ENCODE peak calls at places on chromosomes 6 and 20, in four cellular contexts. I, C, J and E are unnamed samples. For H3K9me3, the result is how much of the 10 kb centered on the place peaks cover.

GRCh38 chr20:45704969-45705637 is at the start of gene WFDC10B:
- DNase-seq in I (peak), C (no peak), J (no peak), E (no peak)

GRCh38 chr6:127907960-127908640 is 7.2 kb upstream of the THEMIS start:
- DNase-seq in I (no peak), C (no peak), J (no peak), E (no peak)

GRCh38 chr20:17895641-17896246 is 72.8 kb downstream of the SNX5 start:
- DNase-seq in I (peak), C (peak), J (peak), E (no peak)

GRCh38 chr20:32562495-32562911 is 22.6 kb downstream of the NOL4L start:
- DNase-seq in I (no peak), C (no peak), J (no peak), E (no peak)

GRCh38 chr6:152836523-152836922 is 85.9 kb downstream of the VIP start:
- DNase-seq in I (no peak), C (no peak), J (no peak), E (no peak)

GRCh38 chr6:169932491-169932890 is 181.1 kb downstream of the ERMARD start:
- DNase-seq in I (no peak), C (no peak), J (no peak), E (no peak)

GRCh38 chr20:60206259-60206658 is 248.0 kb downstream of the CDH26 start:
- DNase-seq in I (no peak), C (peak), J (peak), E (peak)

GRCh38 chr6:49497308-49497707 is 2.4 kb upstream of the GLYATL3 start:
- DNase-seq in I (no peak), C (no peak), J (no peak), E (no peak)

GRCh38 chr6:68711386-68712000 is 76.4 kb downstream of the ADGRB3 start:
- DNase-seq in I (no peak), C (no peak), J (no peak), E (no peak)

GRCh38 chr20:19661717-19662637 is 96.1 kb upstream of the RIN2 start:
- DNase-seq in I (peak), C (peak), J (peak), E (peak)

GRCh38 chr6:15435468-15435867 is 189.6 kb downstream of the JARID2 start:
- DNase-seq in I (no peak), C (no peak), J (no peak), E (no peak)

GRCh38 chr6:91166271-91166670 is 579.4 kb upstream of the MAP3K7 start:
- DNase-seq in I (no peak), C (peak), J (no peak), E (no peak)
- H3K9me3 ChIP-seq in I (under half), C (under half), J (under half), E (under half)

GRCh38 chr6:43077981-43078411 is 1.9 kb downstream of the PTK7 start:
- DNase-seq in I (no peak), C (peak), J (peak), E (no peak)

GRCh38 chr6:43076928-43077809 is 1.1 kb downstream of the PTK7 start:
- DNase-seq in I (no peak), C (peak), J (peak), E (no peak)

GRCh38 chr6:43081043-43081442 is 4.9 kb downstream of the PTK7 start:
- DNase-seq in I (no peak), C (no peak), J (no peak), E (no peak)

GRCh38 chr6:43076093-43076927 is at the start of gene PTK7:
- DNase-seq in I (no peak), C (peak), J (peak), E (no peak)

GRCh38 chr6:43078651-43079050 is 2.5 kb downstream of the PTK7 start:
- DNase-seq in I (no peak), C (peak), J (peak), E (no peak)
- H3K9me3 ChIP-seq in I (under half), C (under half), J (under half), E (under half)

GRCh38 chr6:83757021-83757420 is 48.1 kb upstream of the SNAP91 start:
- DNase-seq in I (no peak), C (no peak), J (no peak), E (no peak)
- H3K9me3 ChIP-seq in I (under half), C (under half), J (under half), E (under half)

DNA sequence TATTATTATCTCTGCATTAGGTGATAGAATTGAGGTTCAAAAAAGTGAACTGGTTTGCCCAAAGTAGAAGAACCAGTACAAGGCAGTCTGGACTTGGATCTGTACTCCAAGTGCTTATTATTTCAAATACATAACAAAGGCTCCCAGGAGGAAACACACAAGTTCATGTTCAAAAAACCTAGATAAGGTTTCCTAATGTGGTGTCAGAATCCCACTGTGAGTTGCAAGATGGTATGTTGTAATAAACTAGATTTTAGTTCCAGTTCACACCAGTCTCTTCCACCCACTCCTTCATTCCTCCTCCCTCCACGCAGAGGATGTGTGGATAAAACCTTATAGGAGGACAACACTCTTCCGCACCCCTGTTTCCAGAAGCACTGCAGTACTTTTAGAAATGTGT is 42.8 kb downstream of the KIAA0319 start:
- DNase-seq in I (no peak), C (no peak), J (no peak), E (no peak)
- H3K9me3 ChIP-seq in I (under half), C (under half), J (under half), E (under half)

GRCh38 chr20:31236953-31237352 is 20.5 kb upstream of the DEFB115 start:
- DNase-seq in I (no peak), C (no peak), J (no peak), E (no peak)
- H3K9me3 ChIP-seq in I (under half), C (under half), J (under half), E (half or more)

GRCh38 chr20:25632940-25633790 is 9.4 kb upstream of the NANP start:
- DNase-seq in I (no peak), C (no peak), J (peak), E (no peak)

DNA sequence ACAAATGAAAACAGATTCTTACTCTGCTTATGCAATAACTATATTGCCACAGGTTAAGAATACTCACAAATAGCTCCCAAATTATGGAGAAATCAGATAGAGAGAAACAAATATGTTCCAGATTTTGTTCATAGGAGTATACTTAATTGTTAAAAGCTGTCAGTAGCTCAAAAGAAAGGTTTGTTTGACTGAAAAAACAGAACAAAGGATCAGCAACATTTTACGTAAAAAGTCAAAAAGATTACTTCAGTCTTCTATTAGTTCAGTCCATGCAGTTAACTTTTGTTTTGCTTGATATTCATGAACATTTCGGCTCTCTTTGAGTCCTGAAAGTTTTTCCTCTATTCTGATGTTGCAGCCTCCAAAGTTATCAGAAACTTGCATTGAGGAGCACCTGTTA is 13.4 kb upstream of the NANP start:
- DNase-seq in I (no peak), C (no peak), J (no peak), E (no peak)
- H3K9me3 ChIP-seq in I (under half), C (under half), J (under half), E (under half)

GRCh38 chr6:27439371-27439770 is 33.5 kb downstream of the ZNF184 start:
- DNase-seq in I (no peak), C (no peak), J (no peak), E (no peak)

GRCh38 chr6:27441001-27441400 is 31.9 kb downstream of the ZNF184 start:
- DNase-seq in I (no peak), C (peak), J (peak), E (no peak)

GRCh38 chr6:27448456-27448855 is 24.4 kb downstream of the ZNF184 start:
- DNase-seq in I (no peak), C (no peak), J (no peak), E (no peak)

GRCh38 chr6:27442932-27443331 is 30.0 kb downstream of the ZNF184 start:
- DNase-seq in I (no peak), C (no peak), J (no peak), E (no peak)
- H3K9me3 ChIP-seq in I (under half), C (under half), J (under half), E (under half)